ENCODE peak calls at places on chromosome 7, in ten cellular contexts. O is endothelial cell, Z is prostate gland, H is fibroblast of pulmonary artery, D is thyroid gland, L is upper lobe of right lung, V is HCT116, M is SK-N-SH, S is uterus, W is Panc1. G is an unnamed sample.

GRCh38 chr7:105760549-105761447 is 115.6 kb downstream of the ATXN7L1 start:
- DNase-seq in O (no peak), H (no peak), M (no peak), V (no peak), Z (no peak), D (no peak), S (no peak), W (no peak), L (no peak), G (no peak)

GRCh38 chr7:17554341-17555015 is 256.0 kb downstream of the AHR start:
- DNase-seq in S (no peak), M (no peak), H (no peak), L (no peak), W (no peak), Z (no peak), D (no peak), V (no peak), O (no peak), G (no peak)

GRCh38 chr7:8751557-8752231 is 318.3 kb downstream of the NXPH1 start:
- DNase-seq in L (no peak), W (no peak), D (no peak), O (no peak), H (no peak), M (no peak), Z (no peak), V (no peak), S (no peak), G (no peak)

GRCh38 chr7:3043544-3044395 is at the start of gene CARD11:
- DNase-seq in S (no peak), O (no peak), L (no peak), D (no peak), V (no peak), M (peak), Z (no peak), H (peak), W (no peak), G (peak)

GRCh38 chr7:69739182-69739581 is 140.9 kb downstream of the AUTS2 start:
- DNase-seq in Z (no peak), O (no peak), H (no peak), V (no peak), L (no peak), M (no peak), S (no peak), W (no peak), D (no peak), G (peak)

GRCh38 chr7:79114875-79115274 is 338.6 kb downstream of the MAGI2 start:
- DNase-seq in M (no peak), V (no peak), L (no peak), O (no peak), Z (no peak), H (no peak), W (no peak), D (no peak), S (no peak), G (no peak)

GRCh38 chr7:111098926-111099250 is 8.0 kb downstream of the LRRN3 start:
- DNase-seq in D (no peak), W (no peak), O (no peak), L (no peak), Z (no peak), V (no peak), H (no peak), M (no peak), S (no peak), G (no peak)

GRCh38 chr7:128217972-128218652 is 23.0 kb upstream of the LEP start:
- DNase-seq in D (no peak), V (no peak), H (no peak), W (no peak), L (no peak), S (no peak), M (peak), O (no peak), Z (no peak), G (no peak)

GRCh38 chr7:156178214-156178613 is 366.0 kb upstream of the SHH start:
- DNase-seq in Z (no peak), W (no peak), V (no peak), M (no peak), S (no peak), L (peak), D (no peak), H (no peak), O (no peak), G (no peak)

GRCh38 chr7:23680417-23681405 is 712 bp downstream of the FAM221A start:
- DNase-seq in O (peak), W (no peak), M (peak), H (peak), L (peak), Z (peak), D (peak), V (no peak), S (peak), G (peak)

GRCh38 chr7:138186951-138187351 is 110.7 kb downstream of the AKR1D1 start:
- DNase-seq in M (no peak), V (no peak), H (peak), L (no peak), S (no peak), O (no peak), D (no peak), Z (no peak), W (no peak), G (no peak)

GRCh38 chr7:126727930-126728331 is 524.8 kb downstream of the GRM8 start:
- DNase-seq in Z (no peak), D (no peak), M (no peak), W (peak), H (peak), V (no peak), S (no peak), L (no peak), O (no peak), G (no peak)

GRCh38 chr7:2530076-2530967 is 10.7 kb downstream of the LFNG start:
- DNase-seq in L (peak), W (no peak), D (no peak), V (no peak), M (no peak), S (no peak), Z (no peak), O (peak), H (no peak), G (peak)

GRCh38 chr7:150848561-150849115 is 3.7 kb upstream of the AOC1 start:
- DNase-seq in S (no peak), H (no peak), L (no peak), Z (no peak), W (no peak), M (no peak), O (no peak), V (no peak), D (no peak), G (no peak)

GRCh38 chr7:127903913-127904705 is 127.1 kb downstream of the LRRC4 start:
- DNase-seq in O (no peak), M (no peak), S (no peak), H (no peak), Z (no peak), D (peak), L (no peak), W (no peak), V (no peak), G (no peak)

GRCh38 chr7:105822806-105823205 is 53.6 kb downstream of the ATXN7L1 start:
- DNase-seq in W (no peak), M (no peak), O (no peak), S (no peak), L (no peak), D (no peak), H (no peak), Z (no peak), V (no peak), G (no peak)

GRCh38 chr7:158858592-158859503 is 2.5 kb downstream of the DYNC2I1 start:
- DNase-seq in W (no peak), S (no peak), M (no peak), O (no peak), H (peak), D (no peak), V (peak), L (no peak), Z (no peak), G (no peak)

GRCh38 chr7:116041615-116042014 is 11.1 kb upstream of the TFEC start:
- DNase-seq in Z (no peak), S (no peak), V (no peak), M (no peak), W (no peak), L (no peak), O (no peak), D (no peak), H (no peak), G (peak)

GRCh38 chr7:147513451-147513850 is 1077.1 kb upstream of the C7orf33 start:
- DNase-seq in H (no peak), Z (no peak), D (no peak), V (no peak), W (no peak), L (no peak), M (no peak), O (no peak), S (no peak), G (no peak)

GRCh38 chr7:128352636-128353035 is 8.9 kb downstream of the PRRT4 start:
- DNase-seq in V (no peak), H (no peak), D (no peak), O (no peak), W (no peak), Z (no peak), M (no peak), L (no peak), S (no peak), G (no peak)

GRCh38 chr7:29408841-29409243 is 154.8 kb upstream of the PRR15 start:
- DNase-seq in L (no peak), W (peak), V (peak), S (peak), H (peak), D (peak), M (peak), Z (peak), O (peak), G (peak)

GRCh38 chr7:159157714-159158113 is 13.0 kb upstream of the VIPR2 start:
- DNase-seq in W (no peak), V (no peak), Z (no peak), M (no peak), H (no peak), O (no peak), L (no peak), S (no peak), D (no peak), G (no peak)

GRCh38 chr7:13850185-13850752 is 139.2 kb downstream of the ETV1 start:
- DNase-seq in S (no peak), D (no peak), L (no peak), H (peak), V (peak), M (peak), O (no peak), W (peak), Z (no peak), G (peak)

GRCh38 chr7:12062062-12062461 is 149.0 kb upstream of the TMEM106B start:
- DNase-seq in D (no peak), O (no peak), W (no peak), L (no peak), S (no peak), V (no peak), H (peak), M (no peak), Z (no peak), G (no peak)

GRCh38 chr7:38452615-38453014 is 178.6 kb downstream of the AMPH start:
- DNase-seq in W (no peak), M (no peak), D (no peak), H (no peak), V (no peak), Z (no peak), S (no peak), L (no peak), O (no peak), G (no peak)

GRCh38 chr7:6271091-6271658 is 1.2 kb downstream of the CYTH3 start:
- DNase-seq in D (peak), S (peak), O (peak), M (peak), H (peak), V (no peak), L (no peak), W (no peak), Z (no peak), G (no peak)

GRCh38 chr7:130290745-130291144 is 2.2 kb upstream of the CPA4 start:
- DNase-seq in V (peak), M (no peak), S (no peak), D (no peak), W (no peak), O (no peak), L (no peak), H (peak), Z (no peak), G (no peak)

GRCh38 chr7:129786825-129787563 is 165.8 kb downstream of the UBE2H start:
- DNase-seq in S (no peak), L (no peak), V (no peak), M (no peak), H (no peak), W (no peak), D (no peak), O (no peak), Z (no peak), G (no peak)

GRCh38 chr7:76294344-76295024 is 8.0 kb upstream of the HSPB1 start:
- DNase-seq in D (peak), L (peak), H (peak), Z (peak), S (peak), W (no peak), O (no peak), V (peak), M (peak), G (no peak)

GRCh38 chr7:414681-415560 is 104.7 kb downstream of the PDGFA start:
- DNase-seq in M (peak), D (no peak), Z (no peak), L (peak), V (no peak), H (no peak), O (no peak), S (no peak), W (no peak), G (no peak)

GRCh38 chr7:15305002-15305600 is 256.7 kb downstream of the AGMO start:
- DNase-seq in V (peak), W (peak), D (peak), O (peak), L (no peak), H (peak), S (no peak), M (peak), Z (no peak), G (peak)

GRCh38 chr7:85510287-85510686 is 323.4 kb upstream of the SEMA3D start:
- DNase-seq in W (no peak), D (no peak), H (no peak), Z (no peak), V (no peak), S (no peak), M (peak), L (no peak), O (no peak), G (no peak)

GRCh38 chr7:110170762-110171161 is 920.2 kb upstream of the LRRN3 start:
- DNase-seq in S (no peak), D (no peak), W (no peak), V (no peak), Z (no peak), H (no peak), O (no peak), L (no peak), M (no peak), G (no peak)

GRCh38 chr7:28732037-28732869 is 225.9 kb downstream of the TRIL start:
- DNase-seq in L (no peak), W (no peak), O (peak), H (peak), V (no peak), Z (peak), S (peak), M (no peak), D (no peak), G (no peak)

GRCh38 chr7:36175872-36176271 is 22.8 kb downstream of the EEPD1 start:
- DNase-seq in O (no peak), M (no peak), S (no peak), Z (no peak), W (no peak), V (no peak), D (no peak), L (peak), H (no peak), G (no peak)

GRCh38 chr7:47807126-47807525 is 141.1 kb downstream of the PKD1L1 start:
- DNase-seq in Z (no peak), V (no peak), D (no peak), M (no peak), L (no peak), H (no peak), S (no peak), W (no peak), O (no peak), G (no peak)

GRCh38 chr7:133846203-133846945 is 280.8 kb upstream of the LRGUK start:
- DNase-seq in M (peak), O (no peak), L (no peak), H (no peak), S (no peak), V (no peak), D (no peak), Z (no peak), W (no peak), G (no peak)

DNA sequence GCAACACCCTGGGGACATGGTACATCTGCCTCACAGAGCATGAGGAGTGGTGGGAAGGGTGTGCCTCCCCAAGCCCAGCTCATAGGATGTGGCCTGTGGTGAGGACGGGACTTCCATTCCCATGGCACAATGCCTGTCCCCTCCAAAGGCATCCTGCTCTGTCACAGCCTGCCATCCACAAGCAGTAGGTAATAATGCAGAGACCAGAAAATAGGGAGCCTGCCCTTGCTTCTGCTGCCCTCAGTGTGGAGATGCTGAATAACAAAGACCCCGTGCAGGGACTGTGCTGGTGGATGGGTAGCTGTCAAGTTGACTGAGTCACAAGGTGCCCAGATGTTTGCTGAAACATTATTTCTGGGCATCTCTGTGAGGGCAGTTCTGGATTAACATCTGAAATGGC is 199.9 kb upstream of the GRB10 start:
- DNase-seq in V (no peak), Z (no peak), O (no peak), H (no peak), L (no peak), S (no peak), M (no peak), D (no peak), W (no peak), G (no peak)
- TF ChIP-seq CTCF in V (no peak), Z (no peak), O (no peak), H (no peak), L (no peak), S (no peak), M (peak), D (no peak), W (peak), G (no peak)

DNA sequence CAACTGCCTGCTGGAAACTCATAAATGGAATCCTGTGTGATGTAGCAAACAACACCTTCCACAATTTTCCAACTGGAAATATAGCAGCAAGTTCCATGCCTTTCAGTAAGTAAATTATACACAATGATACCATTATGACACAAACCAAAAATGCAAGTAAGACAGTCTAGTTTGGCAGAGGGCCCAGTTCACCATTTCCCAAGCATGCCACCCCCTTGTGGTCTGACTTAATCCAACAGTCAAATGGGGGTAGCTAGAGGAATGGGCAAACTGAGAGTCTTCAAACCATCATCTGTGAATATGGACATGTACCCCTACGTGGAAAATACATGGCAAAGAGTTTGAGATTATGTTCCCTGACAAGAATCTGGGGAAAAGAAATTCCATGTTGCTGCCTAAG is 137.6 kb upstream of the VWC2 start:
- DNase-seq in V (no peak), O (no peak), D (no peak), H (no peak), L (no peak), Z (no peak), M (no peak), W (no peak), S (no peak), G (no peak)
- TF ChIP-seq CTCF in V (no peak), O (no peak), D (no peak), H (no peak), L (no peak), Z (no peak), M (peak), W (no peak), S (no peak), G (no peak)

DNA sequence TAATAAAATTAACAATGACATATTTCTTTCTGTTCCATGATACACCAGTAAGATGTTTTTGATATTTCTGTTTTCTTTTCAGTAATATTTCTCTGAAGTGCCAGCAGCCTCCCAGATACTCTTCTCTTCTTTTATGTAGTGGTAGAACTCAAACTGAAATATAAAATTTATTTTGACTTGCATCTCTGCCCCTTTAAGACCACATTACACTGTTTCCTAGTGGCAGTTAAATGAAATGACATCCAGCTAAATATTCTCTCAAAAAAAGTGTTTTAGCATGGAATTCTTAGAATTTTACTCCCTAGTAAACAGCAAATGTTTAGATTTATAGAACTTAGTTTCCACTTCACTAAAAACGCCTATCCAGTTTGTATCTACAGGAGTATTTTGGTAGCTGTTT is 237.2 kb upstream of the MTPN start:
- DNase-seq in W (no peak), D (no peak), L (no peak), M (peak), H (no peak), V (peak), S (no peak), Z (no peak), O (no peak), G (no peak)
- TF ChIP-seq CTCF in W (no peak), D (no peak), L (no peak), M (no peak), H (no peak), V (peak), S (no peak), Z (no peak), O (peak), G (no peak)

GRCh38 chr7:1505731-1506550 is 1.8 kb upstream of the INTS1 start:
- DNase-seq in H (no peak), S (no peak), O (no peak), D (peak), Z (no peak), W (no peak), L (peak), V (no peak), M (no peak), G (peak)

GRCh38 chr7:1501487-1502270 is 2.5 kb downstream of the INTS1 start:
- DNase-seq in L (no peak), M (no peak), D (no peak), H (no peak), Z (no peak), W (no peak), V (no peak), S (no peak), O (no peak), G (no peak)

GRCh38 chr7:1502845-1503244 is 1.3 kb downstream of the INTS1 start:
- DNase-seq in S (no peak), D (no peak), O (no peak), V (no peak), W (no peak), L (no peak), Z (no peak), H (no peak), M (no peak), G (no peak)

GRCh38 chr7:1503390-1503789 is 799 bp downstream of the INTS1 start:
- DNase-seq in H (no peak), O (no peak), S (no peak), D (no peak), L (no peak), Z (no peak), V (no peak), M (no peak), W (no peak), G (no peak)

DNA sequence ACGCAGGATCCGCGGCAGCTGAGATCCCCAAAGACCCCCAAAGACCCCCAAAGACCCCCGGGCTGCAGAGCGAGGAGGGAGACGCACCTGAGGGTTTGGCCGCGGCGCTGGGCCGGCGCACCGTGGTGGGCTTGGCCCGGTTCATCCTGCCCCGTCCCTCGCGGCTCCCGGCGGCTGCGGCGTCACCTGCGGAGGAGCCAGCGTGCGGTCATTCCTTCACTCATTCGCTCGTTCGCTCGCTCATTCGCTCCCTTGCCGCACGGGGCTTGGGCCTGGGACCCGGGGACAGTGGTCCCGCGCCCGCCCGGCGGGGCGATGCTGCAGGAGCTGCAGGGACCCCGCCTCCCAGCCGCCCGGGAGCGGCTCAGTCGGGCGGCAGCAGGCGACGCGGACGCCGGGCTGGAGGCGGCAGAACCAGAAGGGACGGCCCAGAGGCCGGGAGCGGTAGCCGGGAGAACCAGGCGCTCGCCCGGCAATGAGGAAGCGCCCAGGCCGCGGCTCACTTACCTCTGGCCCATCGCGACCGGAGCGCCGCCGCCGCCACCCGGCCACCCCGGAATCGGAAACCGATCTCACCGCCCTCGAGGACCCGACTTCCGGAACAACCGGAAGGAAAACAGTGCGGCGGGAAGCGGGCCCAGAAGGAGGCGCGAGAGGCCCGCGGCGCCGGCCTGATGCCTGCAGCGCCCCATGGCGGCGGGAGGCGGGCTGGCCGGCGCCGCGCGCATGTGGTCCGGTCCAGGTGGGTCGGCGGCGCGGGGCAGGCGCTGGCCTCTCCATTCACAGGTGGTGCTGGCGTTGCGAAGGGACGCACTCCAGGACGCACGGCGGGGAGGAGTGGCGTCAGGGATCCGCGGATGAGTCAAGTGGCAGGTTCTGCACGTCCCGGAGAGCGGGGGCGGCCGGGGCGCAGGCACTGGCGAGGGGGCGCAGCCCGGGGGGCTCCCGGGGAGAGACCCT is at the start of gene INTS1:
- DNase-seq in O (peak), M (peak), D (peak), Z (peak), L (peak), V (peak), W (no peak), S (peak), H (peak), G (peak)
- TF ChIP-seq CTCF in O (peak), M (peak), D (no peak), Z (peak), L (peak), V (peak), W (peak), S (peak), H (peak), G (peak)

G was measured in GM13976.